ENCODE peak calls at places on chromosomes 11 and 22, in ten cellular contexts. J is stomach; B is CD8-positive, alpha-beta T cell; H is adrenal gland; T is CD4-positive, CD25-positive, alpha-beta regulatory T cell; Q is A549; Z is esophagus muscularis mucosa; C is SJSA1; S is mucosa of descending colon; E is neural progenitor cell. O is an unnamed sample. For H3K4me1, the result is how much of the 10 kb centered on the place peaks cover.

GRCh38 chr11:66970808-66971442 is 4.2 kb upstream of the C11orf86 start:
- DNase-seq in E (no peak), B (no peak), T (no peak), S (no peak), H (peak), Q (peak), C (peak), Z (no peak), J (no peak), O (peak)

GRCh38 chr11:4539603-4540219 is 5.3 kb upstream of the OR52M1 start:
- DNase-seq in Q (peak), E (peak), B (peak), J (peak), Z (no peak), C (peak), T (peak), H (peak), S (peak), O (no peak)

GRCh38 chr11:61149624-61150615 is 11.3 kb downstream of the VPS37C start:
- DNase-seq in C (no peak), S (no peak), T (no peak), E (peak), H (no peak), B (no peak), J (peak), Q (no peak), Z (no peak), O (no peak)

GRCh38 chr22:48354082-48354481 is 1473.6 kb downstream of the BRD1 start:
- DNase-seq in B (no peak), H (no peak), Q (peak), Z (no peak), S (no peak), E (no peak), C (no peak), J (no peak), T (no peak), O (no peak)

GRCh38 chr11:115784796-115785521 is 280.7 kb upstream of the CADM1 start:
- DNase-seq in T (no peak), E (no peak), S (peak), B (no peak), H (peak), C (no peak), Q (no peak), Z (no peak), J (peak), O (no peak)

GRCh38 chr11:97815667-97816066 is 1205.1 kb upstream of the CNTN5 start:
- DNase-seq in C (no peak), Q (no peak), Z (no peak), S (no peak), J (no peak), E (no peak), B (no peak), T (no peak), H (no peak), O (no peak)

GRCh38 chr11:43693731-43694130 is 13.2 kb downstream of the HSD17B12 start:
- DNase-seq in J (no peak), B (no peak), Z (no peak), H (no peak), Q (no peak), E (no peak), T (no peak), C (no peak), S (no peak), O (no peak)

GRCh38 chr11:45922425-45923082 is at the start of gene LARGE2:
- DNase-seq in E (peak), T (peak), Z (no peak), H (no peak), B (no peak), S (peak), Q (peak), J (peak), C (peak), O (no peak)

GRCh38 chr22:50308986-50309600 is 1.6 kb upstream of the PLXNB2 start:
- DNase-seq in E (no peak), T (no peak), C (no peak), S (peak), H (no peak), B (no peak), Z (no peak), Q (no peak), J (no peak), O (no peak)

GRCh38 chr22:27620367-27621154 is 181.0 kb downstream of the MN1 start:
- DNase-seq in Q (no peak), Z (no peak), J (no peak), E (no peak), S (no peak), B (no peak), H (no peak), T (no peak), C (peak), O (no peak)

GRCh38 chr22:50294319-50294656 is 13.2 kb downstream of the PLXNB2 start:
- DNase-seq in B (no peak), H (no peak), E (no peak), Z (no peak), J (no peak), Q (no peak), T (no peak), C (no peak), S (no peak), O (no peak)

GRCh38 chr11:18671246-18671645 is 27.3 kb upstream of the TMEM86A start:
- DNase-seq in H (no peak), T (no peak), Q (no peak), J (no peak), C (no peak), E (no peak), Z (no peak), B (no peak), S (no peak), O (no peak)

GRCh38 chr22:32073823-32074380 is 30.8 kb downstream of the SLC5A1 start:
- DNase-seq in H (no peak), S (peak), J (no peak), Q (no peak), E (no peak), B (no peak), Z (peak), C (no peak), T (no peak), O (no peak)

GRCh38 chr11:114783805-114784204 is 105.5 kb downstream of the NXPE2 start:
- DNase-seq in Z (no peak), E (no peak), B (no peak), C (no peak), S (no peak), H (no peak), T (no peak), J (no peak), Q (no peak), O (no peak)

GRCh38 chr11:61281581-61282250 is 13.4 kb downstream of the VWCE start:
- DNase-seq in B (no peak), E (peak), T (no peak), S (peak), Q (peak), C (no peak), J (peak), H (peak), Z (no peak), O (peak)

GRCh38 chr11:35419713-35420333 is 465 bp upstream of the SLC1A2 start:
- DNase-seq in Q (no peak), J (no peak), C (no peak), T (no peak), H (no peak), Z (no peak), E (peak), B (no peak), S (no peak), O (no peak)

GRCh38 chr22:24359452-24360120 is 67.8 kb upstream of the ADORA2A start:
- DNase-seq in B (no peak), J (no peak), Z (no peak), T (no peak), E (no peak), Q (no peak), C (no peak), H (no peak), S (no peak), O (no peak)

GRCh38 chr11:112605093-112605666 is 344.5 kb upstream of the PLET1 start:
- DNase-seq in S (no peak), E (no peak), J (no peak), B (no peak), Q (no peak), H (no peak), T (no peak), Z (no peak), C (no peak), O (no peak)

GRCh38 chr11:120752668-120753067 is 241.1 kb downstream of the GRIK4 start:
- DNase-seq in Q (no peak), H (no peak), T (no peak), J (no peak), E (no peak), C (no peak), Z (peak), S (no peak), B (no peak), O (no peak)

GRCh38 chr22:46587492-46588278 is 32.5 kb upstream of the GRAMD4 start:
- DNase-seq in E (no peak), J (no peak), H (no peak), Q (no peak), Z (no peak), B (no peak), C (no peak), T (no peak), S (peak), O (no peak)

DNA sequence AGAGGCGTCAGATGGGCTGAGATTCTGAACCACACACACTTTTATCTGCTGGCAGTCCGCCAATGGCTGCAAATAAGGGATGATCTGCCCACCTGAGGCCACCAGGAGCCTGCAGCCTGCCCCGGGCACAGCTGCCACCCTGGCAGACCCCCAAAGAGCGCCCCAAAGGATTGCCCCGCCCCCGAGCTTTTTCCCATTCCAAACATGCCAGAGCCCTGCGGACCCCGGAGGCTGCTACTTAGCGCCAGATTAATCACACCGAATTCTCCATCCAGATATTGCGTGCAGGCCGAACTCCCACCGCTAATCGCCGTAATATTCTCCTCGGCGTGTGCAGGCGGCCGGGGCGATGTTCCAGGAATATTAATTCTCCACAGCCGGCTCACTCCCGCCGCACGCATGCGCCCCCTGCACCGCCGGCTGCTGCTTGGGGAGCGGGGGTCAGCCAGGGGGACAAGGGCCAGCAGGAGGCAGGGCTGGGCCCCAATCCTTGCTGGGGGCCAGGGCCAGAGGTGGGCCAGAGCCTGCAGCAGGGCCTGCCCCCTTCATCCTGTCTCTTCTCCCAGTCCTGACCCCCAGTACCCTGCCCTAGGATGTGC is 19.3 kb upstream of the TCF20 start:
- DNase-seq in S (peak), B (no peak), H (no peak), C (no peak), T (no peak), Q (no peak), E (no peak), J (no peak), Z (no peak), O (no peak)
- H3K4me1 ChIP-seq in S (under half), B (under half), H (under half), C (under half), T (under half), Q (under half), E (under half), J (under half), Z (under half), O (under half)

GRCh38 chr11:20192641-20193040 is 32.4 kb upstream of the DBX1 start:
- DNase-seq in C (no peak), S (no peak), Z (peak), E (no peak), T (no peak), J (no peak), H (no peak), Q (no peak), B (no peak), O (no peak)
- H3K4me1 ChIP-seq in C (under half), S (under half), Z (under half), E (under half), T (under half), J (under half), H (under half), Q (under half), B (under half), O (under half)

DNA sequence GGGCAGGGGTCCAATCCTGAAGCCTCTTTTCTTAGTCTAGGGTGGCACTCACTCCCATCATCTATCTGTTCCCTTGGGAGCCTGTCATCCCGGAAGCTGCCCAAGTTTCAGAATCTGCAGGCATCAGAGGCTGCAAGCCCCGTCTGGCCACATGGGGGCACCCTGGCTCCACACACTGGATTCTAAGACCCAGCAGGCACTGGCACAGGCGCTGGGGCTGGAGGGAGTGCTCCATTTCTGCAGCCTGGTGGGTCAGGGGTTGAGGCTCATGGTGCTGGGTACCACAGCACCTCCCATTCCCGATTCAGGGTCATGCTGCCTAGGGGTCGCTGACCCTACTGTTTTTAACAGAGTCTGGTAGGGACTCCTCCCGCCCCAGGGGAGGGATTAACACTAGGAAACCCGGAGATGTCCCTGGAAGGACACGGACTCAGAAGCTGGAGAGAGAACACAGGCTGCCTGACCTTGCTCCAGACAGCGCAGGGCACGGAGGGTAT is 243.9 kb upstream of the SYN3 start:
- DNase-seq in J (peak), B (peak), E (peak), T (no peak), Z (no peak), S (peak), H (peak), Q (peak), C (peak), O (peak)
- H3K4me1 ChIP-seq in J (under half), B (under half), E (under half), T (under half), Z (under half), S (under half), H (under half), Q (under half), C (under half), O (under half)

GRCh38 chr11:62710001-62710345 is 2.5 kb downstream of the GNG3 start:
- DNase-seq in C (no peak), T (no peak), Z (no peak), S (no peak), H (peak), B (no peak), E (no peak), Q (no peak), J (peak), O (no peak)

GRCh38 chr11:62709262-62710000 is 2.0 kb downstream of the GNG3 start:
- DNase-seq in B (peak), T (peak), E (peak), C (peak), Z (peak), S (peak), Q (peak), J (peak), H (peak), O (no peak)

GRCh38 chr11:62706841-62707240 is 383 bp downstream of the BSCL2 start:
- DNase-seq in Z (no peak), C (no peak), J (no peak), S (peak), T (no peak), B (no peak), H (peak), Q (no peak), E (no peak), O (no peak)

GRCh38 chr11:62707277-62707771 is at the start of the genes BSCL2 and GNG3:
- DNase-seq in H (peak), Q (no peak), B (no peak), J (no peak), S (peak), C (no peak), T (no peak), Z (no peak), E (peak), O (no peak)

GRCh38 chr11:62708423-62709261 is 1.2 kb downstream of the GNG3 start:
- DNase-seq in S (peak), Z (no peak), H (peak), T (peak), B (peak), J (peak), Q (no peak), E (no peak), C (no peak), O (no peak)
- H3K4me1 ChIP-seq in S (under half), Z (under half), H (under half), T (half or more), B (under half), J (half or more), Q (under half), E (under half), C (under half), O (under half)

DNA sequence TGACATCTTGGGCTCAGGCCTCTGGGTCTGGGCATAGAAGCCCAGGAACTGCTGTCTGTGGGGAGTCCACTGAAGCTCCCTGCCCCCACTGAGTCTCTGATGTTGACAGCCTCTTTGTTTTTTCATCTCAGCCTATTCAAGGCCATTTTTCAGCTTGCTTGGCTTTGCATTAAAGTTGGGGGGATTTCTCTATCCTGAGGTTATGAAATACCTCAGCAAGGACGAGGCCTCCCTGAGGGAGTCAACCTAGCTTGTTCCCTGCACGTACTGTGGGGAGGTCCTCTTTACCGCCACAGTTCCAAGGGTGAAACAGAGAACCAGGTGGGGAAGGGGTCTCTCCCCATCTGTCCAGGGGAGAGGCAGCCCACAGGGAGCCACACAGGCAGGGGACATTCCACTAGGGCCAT is 8.4 kb downstream of the KCNQ1OT1 start:
- DNase-seq in B (no peak), Z (no peak), J (no peak), H (peak), Q (no peak), E (no peak), T (no peak), S (no peak), C (no peak), O (no peak)
- H3K4me1 ChIP-seq in B (under half), Z (half or more), J (under half), H (half or more), Q (under half), E (under half), T (under half), S (under half), C (under half), O (under half)

GRCh38 chr11:118219696-118220095 is 5.1 kb downstream of the JAML start:
- DNase-seq in Q (no peak), E (no peak), J (no peak), C (no peak), Z (no peak), S (no peak), B (no peak), T (no peak), H (no peak), O (no peak)

GRCh38 chr11:118215765-118216164 is 9.0 kb downstream of the JAML start:
- DNase-seq in B (no peak), Q (no peak), T (no peak), E (no peak), J (no peak), C (no peak), H (no peak), S (no peak), Z (no peak), O (no peak)

GRCh38 chr11:118216621-118217526 is 7.9 kb downstream of the JAML start:
- DNase-seq in Z (no peak), B (no peak), H (no peak), C (no peak), T (peak), E (no peak), Q (no peak), S (no peak), J (no peak), O (no peak)

GRCh38 chr11:118219244-118219643 is 5.6 kb downstream of the JAML start:
- DNase-seq in Z (no peak), S (no peak), B (no peak), J (no peak), T (no peak), E (no peak), Q (no peak), C (no peak), H (no peak), O (no peak)

DNA sequence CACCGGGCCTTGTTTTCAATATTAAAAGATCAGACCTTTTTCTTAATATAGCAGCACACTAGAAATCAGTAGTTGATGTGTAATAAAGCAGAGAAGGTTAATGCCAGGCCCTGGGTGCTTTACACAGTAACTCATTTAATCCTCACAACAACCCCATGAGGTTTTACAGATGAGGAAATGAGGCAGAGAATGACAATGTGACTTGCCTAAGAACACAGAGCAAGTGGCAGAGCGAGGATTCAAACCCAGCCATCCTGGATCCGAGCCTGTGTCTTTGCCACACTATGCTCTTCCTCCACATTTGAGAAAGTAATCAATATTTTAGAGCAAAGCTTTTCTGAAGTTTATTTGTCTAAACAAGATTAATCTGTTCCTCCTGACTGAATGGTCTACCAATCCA is 7.2 kb downstream of the JAML start:
- DNase-seq in S (no peak), Q (no peak), Z (no peak), B (no peak), J (no peak), E (no peak), C (no peak), T (no peak), H (no peak), O (no peak)
- H3K4me1 ChIP-seq in S (under half), Q (under half), Z (under half), B (half or more), J (under half), E (under half), C (under half), T (half or more), H (under half), O (under half)

GRCh38 chr22:43296279-43296902 is 46.8 kb downstream of the SCUBE1 start:
- DNase-seq in E (peak), Q (no peak), S (no peak), B (no peak), T (no peak), H (no peak), C (no peak), J (no peak), Z (no peak), O (no peak)
- H3K4me1 ChIP-seq in E (under half), Q (under half), S (under half), B (under half), T (under half), H (under half), C (under half), J (under half), Z (half or more), O (under half)

DNA sequence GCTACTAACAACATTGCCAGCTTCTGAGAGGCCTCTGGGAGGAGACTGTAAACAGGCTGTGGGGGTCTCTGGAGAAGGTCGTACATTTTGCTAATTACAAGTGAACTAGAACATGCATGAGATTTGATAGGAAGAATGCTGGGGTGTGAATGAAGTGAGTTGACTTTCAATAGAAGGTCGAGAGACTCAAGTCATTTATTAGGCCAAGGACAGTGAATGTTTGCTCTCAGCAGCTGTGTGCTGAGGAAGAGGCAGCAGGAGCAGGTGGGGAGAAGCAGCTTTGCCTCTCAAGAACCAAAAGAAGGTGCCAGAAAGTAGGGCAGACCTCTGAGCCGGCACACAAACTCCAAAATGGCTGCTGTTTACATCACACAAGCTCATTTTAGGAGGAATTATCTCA is 91.7 kb downstream of the PIWIL4 start:
- DNase-seq in E (no peak), J (no peak), C (no peak), H (no peak), Z (no peak), S (no peak), B (no peak), Q (no peak), T (no peak), O (no peak)
- H3K4me1 ChIP-seq in E (under half), J (under half), C (under half), H (under half), Z (under half), S (under half), B (under half), Q (under half), T (under half), O (under half)

O was measured in HCT116.